ENCODE peak calls at places on chromosomes 1 and 21, in five cellular contexts. E is A549, W is GM12878, K is K562, N is HepG2. S is an unnamed sample.

GRCh38 chr1:39490596-39491145 is 765 bp upstream of the BMP8A start:
- DNase-seq in E (no peak), W (no peak), K (no peak), N (no peak), S (peak; percentile 45)

GRCh38 chr1:211525101-211525676 is 33.2 kb upstream of the RD3 start:
- DNase-seq in E (no peak), W (no peak), K (no peak), N (no peak), S (no peak)

GRCh38 chr1:83671586-83671985 is 327.3 kb downstream of the TTLL7 start:
- DNase-seq in E (no peak), W (no peak), K (no peak), N (no peak), S (no peak)

GRCh38 chr1:153629343-153629665 is 1.1 kb downstream of the S100A1 start:
- DNase-seq in E (no peak), W (no peak), K (no peak), N (peak; percentile 46), S (no peak)

GRCh38 chr1:34899906-34900305 is 29.5 kb downstream of the DLGAP3 start:
- DNase-seq in E (no peak), W (no peak), K (no peak), N (no peak), S (no peak)

GRCh38 chr1:203481186-203481585 is 5.6 kb downstream of the PRELP start:
- DNase-seq in E (no peak), W (no peak), K (no peak), N (no peak), S (no peak)

GRCh38 chr1:92482404-92482664 is 4.4 kb downstream of the GFI1 start:
- DNase-seq in E (no peak), W (no peak), K (no peak), N (no peak), S (no peak)

GRCh38 chr1:56123421-56123820 is 455.9 kb downstream of the PLPP3 start:
- DNase-seq in E (no peak), W (no peak), K (no peak), N (no peak), S (no peak)

GRCh38 chr1:61202854-61203603 is 120.7 kb downstream of the NFIA start:
- DNase-seq in E (no peak), W (no peak), K (no peak), N (no peak), S (no peak)

GRCh38 chr1:23424171-23424959 is at the start of gene TCEA3:
- DNase-seq in E (no peak), W (no peak), K (no peak), N (peak; percentile 36), S (peak; percentile 33)

DNA sequence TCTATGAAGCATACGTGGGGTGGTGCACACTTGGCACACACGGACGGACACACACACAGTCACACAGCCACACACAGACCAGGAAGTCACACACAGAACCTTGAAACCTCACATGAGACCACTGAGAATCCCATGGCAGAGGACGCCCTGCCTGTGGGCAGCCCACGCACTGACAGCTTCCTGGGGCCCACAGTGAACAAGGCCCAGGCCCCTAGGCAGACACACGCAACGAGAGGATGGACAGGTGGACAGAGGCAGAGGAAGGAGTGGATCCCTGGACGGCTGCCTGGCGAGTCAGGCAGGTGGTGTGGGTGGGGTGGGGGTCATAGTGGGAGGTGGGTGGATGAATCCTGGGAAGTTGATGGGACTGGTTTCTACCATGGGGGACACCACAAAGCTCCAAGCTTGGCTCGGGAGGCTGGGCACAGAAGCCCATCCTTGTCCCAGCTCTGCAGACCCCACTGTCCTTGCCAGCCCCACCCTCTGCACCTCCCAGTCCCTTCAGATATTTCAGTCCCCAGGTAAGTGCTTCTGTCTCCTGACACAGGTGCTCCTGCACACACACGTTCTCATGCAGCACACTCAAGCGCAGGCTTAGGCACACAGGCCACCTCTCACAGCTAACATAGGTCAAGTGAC is 49.1 kb downstream of the WNT9A start:
- DNase-seq in E (no peak), W (no peak), K (no peak), N (no peak), S (peak; percentile 6)
- TF ChIP-seq ESRRA in E (no peak), W (no peak), K (no peak), N (no peak), S (no peak)

GRCh38 chr1:45493116-45493697 is 2.2 kb upstream of the TESK2 start:
- DNase-seq in E (peak; percentile 53), W (no peak), K (peak; percentile 68), N (peak; percentile 55), S (peak; percentile 45)
- TF ChIP-seq ESRRA in E (no peak), W (no peak), K (no peak), N (no peak), S (no peak)

DNA sequence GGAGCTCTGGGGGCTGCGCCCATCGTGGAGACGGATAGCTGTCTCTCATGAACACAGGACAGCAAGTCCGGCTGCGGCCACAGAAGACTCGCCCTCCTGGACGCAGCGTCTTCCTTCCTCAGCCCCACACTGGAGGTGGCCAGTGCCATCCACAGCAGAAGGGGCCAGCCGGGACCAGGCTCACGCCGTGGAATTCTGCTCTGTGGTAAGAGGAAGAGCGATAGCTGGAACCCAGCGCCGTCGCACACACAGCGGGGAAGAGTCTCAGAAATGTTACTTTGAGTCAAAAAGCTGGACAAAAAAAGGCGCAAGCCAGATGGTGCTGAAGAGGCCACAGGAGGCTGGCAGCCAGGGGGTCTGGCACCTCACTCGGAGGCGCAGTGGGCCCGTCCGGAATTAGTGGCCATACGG is 113.9 kb upstream of the COL6A1 start:
- DNase-seq in E (no peak), W (no peak), K (no peak), N (no peak), S (no peak)
- TF ChIP-seq ESRRA in E (no peak), W (no peak), K (no peak), N (no peak), S (no peak)

DNA sequence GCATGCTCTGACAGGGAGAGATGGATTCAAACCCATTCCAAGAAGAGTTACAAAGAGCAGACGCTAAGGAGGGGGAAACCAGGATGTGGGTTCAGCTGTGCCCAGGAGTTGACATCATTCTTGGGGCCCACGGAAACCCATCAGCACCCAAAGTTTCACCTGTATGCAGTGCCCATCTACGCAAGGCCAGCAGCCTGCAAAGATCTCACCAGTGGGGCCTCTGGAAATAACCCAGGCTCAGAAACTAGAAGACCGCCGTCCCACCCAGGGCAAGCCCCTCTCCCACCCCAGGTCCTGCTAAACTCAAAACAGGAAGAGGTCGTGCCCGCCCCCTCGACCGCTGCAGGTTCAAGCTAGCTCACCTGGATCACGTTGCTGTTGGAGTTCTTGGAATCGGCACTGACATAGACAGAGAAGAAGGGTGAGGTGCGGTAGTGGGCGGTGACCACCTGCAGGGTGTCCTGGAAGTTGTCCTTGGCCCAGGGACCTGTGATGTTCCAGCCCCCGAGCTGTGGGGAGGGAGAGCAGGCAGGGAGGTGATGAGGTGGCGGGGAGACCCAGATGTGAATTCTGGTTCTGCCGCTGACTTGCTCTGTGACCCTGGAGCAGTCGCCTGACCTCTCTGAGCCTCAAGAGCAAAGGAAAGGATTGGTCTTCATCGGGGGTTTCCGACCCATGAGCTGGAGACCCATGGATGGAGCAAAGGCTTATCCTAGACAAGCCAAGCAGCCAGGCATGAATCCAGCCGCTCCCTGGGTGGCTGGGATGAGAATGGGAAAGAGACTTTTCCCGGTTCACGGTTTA is 31.7 kb downstream of the ECE1 start:
- DNase-seq in E (no peak), W (no peak), K (no peak), N (no peak), S (no peak)
- TF ChIP-seq ESRRA in E (no peak), W (no peak), K (no peak), N (no peak), S (no peak)

S was measured in WTC11.